ENCODE peak calls at places on chromosomes 2 and 18, in nine cellular contexts. C, X, T, V, O, Y, N, Q and H are unnamed samples.

GRCh38 chr2:60495226-60495625 is 58.2 kb downstream of the BCL11A start:
- DNase-seq in O (no peak), Y (no peak), V (no peak), Q (no peak), C (no peak), T (no peak), N (no peak), X (no peak), H (no peak)

GRCh38 chr18:45780568-45780967 is 44.9 kb upstream of the SIGLEC15 start:
- DNase-seq in T (no peak), V (peak), Y (no peak), O (no peak), C (peak), X (no peak), Q (no peak), N (no peak), H (no peak)

GRCh38 chr18:741931-742512 is 29.6 kb upstream of the ENOSF1 start:
- DNase-seq in O (peak), Q (no peak), Y (no peak), C (peak), V (peak), X (no peak), T (peak), N (no peak), H (no peak)

GRCh38 chr2:172734711-172735645 is 667 bp upstream of the RAPGEF4 start:
- DNase-seq in V (peak), C (no peak), X (no peak), T (no peak), Q (no peak), N (no peak), O (no peak), Y (no peak), H (no peak)

GRCh38 chr2:57894353-57894752 is 152.3 kb upstream of the VRK2 start:
- DNase-seq in V (no peak), X (no peak), Y (no peak), T (no peak), O (no peak), N (no peak), C (no peak), Q (no peak), H (no peak)

GRCh38 chr18:13618760-13619438 is 107.5 kb downstream of the FAM210A start:
- DNase-seq in V (no peak), O (no peak), Y (no peak), X (no peak), T (no peak), N (no peak), Q (no peak), C (no peak), H (no peak)

GRCh38 chr18:55768255-55768654 is 180.3 kb upstream of the TCF4 start:
- DNase-seq in V (no peak), N (no peak), X (no peak), C (no peak), O (no peak), Q (no peak), Y (no peak), T (no peak), H (no peak)

GRCh38 chr18:43277164-43277600 is at the start of gene SYT4:
- DNase-seq in Y (peak), Q (no peak), T (peak), N (peak), X (no peak), C (no peak), V (peak), O (peak), H (no peak)

GRCh38 chr2:99662761-99663341 is 173.0 kb upstream of the REV1 start:
- DNase-seq in V (peak), T (peak), O (peak), Q (peak), Y (no peak), C (peak), X (no peak), N (no peak), H (no peak)

GRCh38 chr2:225027061-225027762 is 15.1 kb downstream of the DOCK10 start:
- DNase-seq in C (no peak), T (no peak), X (no peak), Y (no peak), O (no peak), Q (no peak), V (no peak), N (no peak), H (no peak)

GRCh38 chr2:210003394-210003793 is 956 bp downstream of the RPE start:
- DNase-seq in Y (no peak), C (no peak), O (no peak), T (peak), X (no peak), Q (no peak), N (no peak), V (peak), H (no peak)

GRCh38 chr2:53445376-53446072 is 322.1 kb upstream of the CHAC2 start:
- DNase-seq in N (no peak), Y (no peak), V (peak), X (no peak), C (no peak), T (peak), O (no peak), Q (no peak), H (no peak)

GRCh38 chr18:24187049-24187448 is 48.2 kb downstream of the CABYR start:
- DNase-seq in C (no peak), N (no peak), Q (no peak), V (no peak), Y (no peak), T (no peak), X (no peak), O (no peak), H (no peak)

GRCh38 chr18:8747440-8747937 is 42.1 kb downstream of the MTCL1 start:
- DNase-seq in T (peak), X (no peak), N (no peak), O (peak), V (peak), Y (no peak), C (peak), Q (no peak), H (no peak)

GRCh38 chr2:201257941-201258665 is 2.2 kb upstream of the CASP8 start:
- DNase-seq in X (peak), C (peak), Y (peak), N (peak), Q (peak), O (peak), V (peak), T (peak), H (peak)

GRCh38 chr2:194765723-194766122 is 891.3 kb upstream of the SLC39A10 start:
- DNase-seq in V (no peak), Q (no peak), X (no peak), T (no peak), O (no peak), N (no peak), C (no peak), Y (no peak), H (no peak)

GRCh38 chr2:40028792-40029488 is 249.9 kb upstream of the THUMPD2 start:
- DNase-seq in X (no peak), Y (no peak), N (no peak), C (no peak), V (no peak), O (no peak), T (no peak), Q (no peak), H (no peak)

GRCh38 chr2:54955674-54956391 is 94.4 kb downstream of the RTN4 start:
- DNase-seq in N (no peak), X (no peak), V (no peak), T (peak), O (no peak), Y (no peak), Q (no peak), C (no peak), H (no peak)

GRCh38 chr2:69773201-69773600 is 31.3 kb downstream of the ANXA4 start:
- DNase-seq in V (peak), T (peak), X (no peak), O (no peak), C (peak), Q (no peak), Y (no peak), N (no peak), H (no peak)

GRCh38 chr2:230209422-230210051 is 10.2 kb downstream of the SP110 start:
- DNase-seq in C (no peak), X (no peak), Q (no peak), N (no peak), V (no peak), O (no peak), T (no peak), Y (no peak), H (no peak)

GRCh38 chr2:108171652-108172051 is 68.1 kb upstream of the SULT1C3 start:
- DNase-seq in O (no peak), Q (no peak), N (no peak), C (no peak), X (no peak), Y (no peak), T (no peak), V (no peak), H (no peak)

GRCh38 chr2:218217366-218218309 is 649 bp downstream of the ARPC2 start:
- DNase-seq in Q (peak), C (no peak), Y (peak), X (peak), V (peak), N (peak), T (no peak), O (no peak), H (peak)

GRCh38 chr2:210558708-210559107 is 2.3 kb downstream of the CPS1 start:
- DNase-seq in N (no peak), X (no peak), T (peak), O (peak), C (peak), Y (no peak), Q (no peak), V (peak), H (no peak)